ENCODE peak calls at places on chromosomes 11 and 22, in six cellular contexts. O is heart left ventricle, S is endothelial cell of umbilical vein, U is esophagus squamous epithelium, N is IMR-90, J is A549. R is an unnamed sample.

GRCh38 chr11:128874406-128874805 is 7.3 kb upstream of the KCNJ1 start:
- DNase-seq in N (peak; percentile 22), O (no peak), U (no peak), J (no peak), S (no peak), R (no peak)

GRCh38 chr22:25644122-25644521 is 79.6 kb downstream of the GRK3 start:
- DNase-seq in J (no peak), U (no peak), N (peak; percentile 6), S (no peak), O (peak; percentile 79), R (no peak)

GRCh38 chr11:9461760-9462134 is 935 bp downstream of the ZNF143 start:
- DNase-seq in N (peak; percentile 15), O (no peak), U (no peak), S (peak; percentile 49), J (peak; percentile 13), R (no peak)

GRCh38 chr11:76626921-76627391 is 43.6 kb downstream of the LRRC32 start:
- DNase-seq in S (no peak), J (no peak), O (no peak), N (peak; percentile 29), U (no peak), R (peak; percentile 32)

GRCh38 chr22:29231971-29232959 is 26.6 kb downstream of the EMID1 start:
- DNase-seq in J (no peak), U (no peak), N (no peak), O (no peak), S (peak; percentile 36), R (no peak)

GRCh38 chr11:134425413-134425812 is 13.4 kb upstream of the B3GAT1 start:
- DNase-seq in S (no peak), J (no peak), O (no peak), U (no peak), N (no peak), R (no peak)

GRCh38 chr22:38230108-38230825 is 28.5 kb downstream of the MAFF start:
- DNase-seq in N (no peak), J (no peak), S (peak; percentile 85), U (no peak), O (no peak), R (no peak)

GRCh38 chr11:87076874-87077429 is 39.2 kb downstream of the TMEM135 start:
- DNase-seq in J (no peak), N (no peak), O (no peak), S (no peak), U (no peak), R (no peak)

GRCh38 chr22:23777776-23778575 is 5.3 kb downstream of the MMP11 start:
- DNase-seq in U (no peak), O (peak; percentile 83), S (no peak), J (no peak), N (peak; percentile 18), R (no peak)

GRCh38 chr11:34050967-34051348 is 573 bp upstream of the CAPRIN1 start:
- DNase-seq in S (no peak), N (peak; percentile 30), U (no peak), J (no peak), O (no peak), R (peak; percentile 45)

GRCh38 chr11:86274503-86274902 is 27.5 kb upstream of the HIKESHI start:
- DNase-seq in J (no peak), O (no peak), S (no peak), U (no peak), N (no peak), R (no peak)

GRCh38 chr22:29481265-29482000 is 1.4 kb downstream of the NEFH start:
- DNase-seq in N (no peak), U (no peak), S (no peak), J (no peak), O (no peak), R (no peak)

GRCh38 chr11:62430350-62430749 is 11.5 kb downstream of the SCGB1A1 start:
- DNase-seq in S (no peak), N (no peak), O (no peak), U (no peak), J (no peak), R (no peak)

GRCh38 chr22:49632199-49633009 is 195.3 kb downstream of the BRD1 start:
- DNase-seq in J (peak; percentile 67), N (peak; percentile 28), S (peak; percentile 76), O (peak; percentile 69), U (no peak), R (no peak)

DNA sequence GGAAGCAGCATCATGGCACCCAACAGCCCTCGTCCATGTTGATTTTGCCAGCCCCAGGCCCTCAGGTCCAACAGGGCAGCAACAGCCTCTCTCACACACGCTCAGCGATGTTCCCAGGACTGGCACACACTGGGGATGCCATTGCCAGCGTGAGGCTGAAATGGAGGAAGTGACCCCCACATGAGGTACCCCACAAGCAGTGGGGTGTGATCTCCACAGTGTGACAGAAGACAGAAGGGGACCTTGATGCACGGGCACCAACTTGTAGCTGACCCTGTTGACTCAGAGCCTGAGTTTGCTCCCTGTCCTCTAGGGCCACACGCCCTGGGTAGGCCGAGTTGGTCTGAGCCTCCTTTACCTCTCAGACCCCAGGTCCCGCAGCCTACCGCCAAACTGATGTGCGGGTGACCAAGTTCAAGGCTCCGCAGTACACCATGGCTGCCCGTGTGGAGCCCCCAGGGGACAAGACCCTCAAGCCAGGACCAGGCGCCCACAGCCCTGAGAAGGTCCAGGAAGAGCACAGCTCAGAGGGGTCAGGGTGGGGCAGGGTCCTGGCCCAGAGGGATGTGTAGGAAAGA is 6.2 kb downstream of the SCGB1C1 start:
- DNase-seq in U (no peak), O (no peak), N (no peak), J (no peak), S (no peak), R (no peak)
- TF ChIP-seq POLR2A in U (no peak), O (no peak), N (no peak), J (no peak), S (no peak), R (peak; percentile 6)

DNA sequence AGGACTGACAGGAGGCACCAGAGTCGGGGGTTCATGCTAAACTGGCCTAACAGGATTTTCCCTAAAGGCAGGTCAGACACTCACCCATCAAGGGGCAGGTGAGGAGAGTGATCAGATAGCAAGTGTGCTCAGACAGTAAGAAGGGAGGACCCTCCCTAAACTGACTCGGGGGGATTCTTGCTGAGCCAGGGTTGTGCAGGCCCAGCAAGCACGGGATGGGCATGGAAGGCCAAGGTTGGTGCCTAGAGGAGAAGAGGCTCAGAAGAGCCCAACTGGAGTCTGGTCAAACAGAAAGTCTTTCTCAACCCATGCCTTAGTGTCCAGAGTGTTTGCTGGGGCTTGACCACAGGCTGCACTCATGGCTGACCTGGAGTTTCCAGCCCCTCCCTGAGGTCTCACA is 6.2 kb upstream of the APOL1 start:
- DNase-seq in J (no peak), N (no peak), O (no peak), U (no peak), S (no peak), R (no peak)
- TF ChIP-seq POLR2A in J (no peak), N (no peak), O (no peak), U (no peak), S (no peak), R (no peak)

GRCh38 chr11:6473481-6474422 is at the start of gene TRIM3:
- DNase-seq in O (peak; percentile 96), N (peak; percentile 80), U (peak; percentile 55), S (peak; percentile 87), J (peak; percentile 90), R (peak; percentile 96)
- TF ChIP-seq POLR2A in O (peak; percentile 83), N (peak; percentile 81), U (no peak), S (peak; percentile 95), J (peak; percentile 46), R (peak; percentile 88)

GRCh38 chr22:17171313-17172171 is 12.5 kb upstream of the HDHD5 start:
- DNase-seq in O (peak; percentile 95), S (peak; percentile 89), J (peak; percentile 77), U (peak; percentile 42), N (peak; percentile 85), R (peak; percentile 81)
- TF ChIP-seq POLR2A in O (no peak), S (no peak), J (peak; percentile 38), U (no peak), N (no peak), R (peak; percentile 20)

DNA sequence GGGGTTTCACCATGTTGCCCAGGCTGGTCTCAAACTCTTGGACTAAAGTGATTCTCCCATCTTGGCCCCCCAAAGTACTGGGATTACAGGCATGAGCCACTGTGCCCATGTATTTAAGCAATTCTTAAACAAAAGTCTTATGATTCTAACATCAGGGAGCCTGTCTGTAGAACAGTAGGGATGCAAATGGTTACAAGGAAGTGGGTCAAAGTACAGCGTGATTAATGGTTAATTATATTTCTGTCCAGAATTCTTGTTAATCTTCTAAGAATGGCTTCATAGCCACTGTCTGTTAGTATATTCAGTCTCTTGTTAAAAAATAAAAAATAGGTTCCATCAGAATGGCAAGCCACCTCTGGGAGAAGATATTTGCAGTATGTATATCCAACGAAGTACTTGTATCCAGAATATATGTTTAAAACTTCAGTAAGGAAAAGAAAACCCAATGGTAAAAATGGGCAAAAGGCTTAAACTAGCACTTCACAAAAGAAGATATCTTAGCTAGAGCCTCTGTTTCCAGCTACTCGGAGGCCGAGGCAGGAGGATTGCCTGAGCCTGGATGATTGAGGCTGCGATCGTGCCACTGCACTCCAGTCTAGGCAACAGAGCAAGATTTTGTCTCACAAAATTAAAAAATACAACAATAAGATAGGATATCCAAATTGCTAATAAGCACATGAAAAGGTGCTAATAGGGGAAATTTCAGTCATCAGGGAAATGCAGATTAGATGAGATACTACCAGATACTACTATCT is 22.9 kb downstream of the ATG13 start:
- DNase-seq in S (no peak), N (no peak), U (no peak), O (no peak), J (no peak), R (no peak)
- TF ChIP-seq POLR2A in S (no peak), N (no peak), U (no peak), O (no peak), J (no peak), R (no peak)

DNA sequence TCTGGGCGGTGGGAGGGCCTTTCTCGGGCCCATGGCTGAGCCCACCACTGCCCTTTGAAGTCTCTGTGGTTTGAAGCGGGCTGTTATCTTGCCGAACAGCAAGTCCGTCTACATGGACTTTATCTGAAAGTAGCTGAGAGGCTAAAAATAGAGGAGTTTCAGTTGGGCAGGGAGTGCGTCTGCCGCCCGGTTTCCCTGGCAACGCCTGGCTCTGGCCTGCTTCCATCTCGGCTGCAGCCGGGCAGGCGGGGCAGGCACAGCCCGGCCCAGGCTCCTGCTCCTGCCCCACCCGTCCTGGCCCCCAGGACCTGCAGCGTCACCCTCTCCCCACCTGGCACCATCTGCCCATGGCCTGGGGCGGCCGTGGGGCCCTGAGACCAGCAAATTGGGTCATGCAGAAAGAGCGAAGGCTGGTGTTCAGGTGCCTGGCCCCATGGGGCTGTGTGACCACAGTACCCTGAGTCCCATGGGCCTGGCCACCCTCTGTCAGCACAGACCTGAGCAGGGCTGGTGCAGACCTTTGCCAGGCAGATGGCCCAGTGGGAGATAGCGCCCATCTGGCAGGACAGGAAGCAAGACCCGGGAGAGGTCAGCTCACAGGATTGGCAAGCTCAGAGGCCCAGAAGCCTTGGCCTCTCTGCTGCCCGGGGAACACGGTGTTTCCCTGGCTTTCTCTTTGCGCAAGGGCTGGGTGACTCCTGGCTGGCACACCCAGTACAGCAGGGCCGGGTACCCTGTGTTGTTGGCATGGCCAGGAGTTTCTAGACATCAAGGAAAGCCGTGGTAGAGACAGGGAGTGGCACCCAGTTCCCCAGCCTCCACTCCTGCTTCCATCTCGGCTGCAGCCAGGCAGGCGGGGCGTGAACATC is 79.1 kb upstream of the KCNQ1OT1 start:
- DNase-seq in U (no peak), O (peak; percentile 88), N (peak; percentile 63), J (peak; percentile 39), S (peak; percentile 41), R (peak; percentile 90)
- TF ChIP-seq POLR2A in U (no peak), O (no peak), N (no peak), J (no peak), S (no peak), R (no peak)

GRCh38 chr11:6682936-6683861 is at the start of gene MRPL17:
- DNase-seq in S (peak; percentile 100), O (peak; percentile 100), N (peak; percentile 98), J (peak; percentile 97), U (peak; percentile 91), R (peak; percentile 93)
- TF ChIP-seq POLR2A in S (peak; percentile 97), O (no peak), N (peak; percentile 72), J (peak; percentile 98), U (no peak), R (peak; percentile 98)

GRCh38 chr22:46250035-46250782 is at the start of gene CDPF1:
- DNase-seq in N (peak; percentile 75), J (peak; percentile 69), U (peak; percentile 29), S (peak; percentile 87), O (peak; percentile 95), R (peak; percentile 83)
- TF ChIP-seq POLR2A in N (peak; percentile 50), J (peak; percentile 74), U (no peak), S (peak; percentile 89), O (peak; percentile 74), R (peak; percentile 90)